ENCODE peak calls at places on chromosomes 3 and 15, in seven cellular contexts. A is H7; E is GM19239; K is stimulated activated CD4-positive, alpha-beta T cell treated with anti-CD3 and anti-CD28 coated beads, Interleukin-2, amount 100 ng/mL, for 48 hours; G is progenitor cell of endocrine pancreas; M is A549; J is left lung. I is an unnamed sample.

GRCh38 chr3:114846252-114846651 is 300.8 kb downstream of the ZBTB20 start:
- DNase-seq in M (no peak), E (no peak), G (no peak), K (no peak), J (peak), A (no peak), I (no peak)

GRCh38 chr15:49664706-49665105 is 43.9 kb downstream of the DTWD1 start:
- DNase-seq in E (no peak), G (no peak), A (no peak), K (no peak), M (no peak), J (no peak), I (no peak)

GRCh38 chr3:134752761-134753461 is 42.1 kb upstream of the EPHB1 start:
- DNase-seq in E (no peak), M (no peak), J (no peak), G (no peak), K (no peak), A (no peak), I (no peak)

GRCh38 chr15:70141376-70142071 is 43.8 kb upstream of the TLE3 start:
- DNase-seq in J (no peak), M (no peak), K (no peak), E (no peak), G (no peak), A (no peak), I (no peak)

GRCh38 chr15:57160823-57161560 is 215.3 kb upstream of the CGNL1 start:
- DNase-seq in A (no peak), M (peak), G (no peak), K (no peak), J (no peak), E (no peak), I (no peak)

GRCh38 chr15:39304201-39304841 is 276.6 kb upstream of the THBS1 start:
- DNase-seq in M (no peak), K (no peak), A (no peak), G (no peak), J (no peak), E (no peak), I (no peak)

GRCh38 chr3:128238100-128238459 is 84.8 kb downstream of the EEFSEC start:
- DNase-seq in K (no peak), A (no peak), J (no peak), M (no peak), G (no peak), E (no peak), I (no peak)

GRCh38 chr15:92655178-92655995 is at the start of gene FAM174B:
- DNase-seq in A (peak), E (no peak), M (peak), K (no peak), J (peak), G (peak), I (no peak)

GRCh38 chr3:59573911-59574310 is 524.1 kb upstream of the CFAP20DC start:
- DNase-seq in K (no peak), M (peak), J (no peak), G (no peak), A (no peak), E (no peak), I (no peak)

GRCh38 chr3:99534951-99535704 is 103.3 kb upstream of the COL8A1 start:
- DNase-seq in M (no peak), J (no peak), A (no peak), E (no peak), K (no peak), G (no peak), I (no peak)

GRCh38 chr15:100713163-100713867 is 110.9 kb downstream of the ASB7 start:
- DNase-seq in K (no peak), J (no peak), E (no peak), M (peak), A (peak), G (no peak), I (peak)

GRCh38 chr3:184710870-184711365 is 946 bp downstream of the MAGEF1 start:
- DNase-seq in K (no peak), A (no peak), E (peak), M (peak), G (no peak), J (no peak), I (no peak)

GRCh38 chr3:74149466-74149865 is 465.0 kb downstream of the CNTN3 start:
- DNase-seq in J (no peak), E (no peak), K (no peak), A (no peak), G (no peak), M (no peak), I (no peak)

GRCh38 chr3:105353485-105354161 is 13.1 kb upstream of the ALCAM start:
- DNase-seq in K (no peak), A (peak), J (peak), G (no peak), E (no peak), M (peak), I (no peak)

GRCh38 chr3:150372320-150373118 is 35.6 kb upstream of the TSC22D2 start:
- DNase-seq in J (no peak), M (peak), K (no peak), E (no peak), G (no peak), A (no peak), I (no peak)

GRCh38 chr3:190238871-190239270 is 83.4 kb downstream of the CLDN1 start:
- DNase-seq in J (no peak), A (peak), M (no peak), E (no peak), G (no peak), K (no peak), I (no peak)

GRCh38 chr3:37628711-37629301 is 232.9 kb upstream of the CTDSPL start:
- DNase-seq in M (no peak), A (no peak), E (no peak), G (no peak), K (no peak), J (no peak), I (no peak)

GRCh38 chr3:111051354-111051753 is 20.3 kb upstream of the NECTIN3 start:
- DNase-seq in G (no peak), K (no peak), A (no peak), M (no peak), J (no peak), E (no peak), I (no peak)

I was measured in suprapubic skin.